ENCODE peak calls at places on chromosome 22, in five cellular contexts. E is stimulated activated CD8-positive, alpha-beta memory T cell treated with anti-CD3 and anti-CD28 coated beads, Interleukin-4, amount 100 ng/mL, for 1 hour; I is fibroblast of lung; J is activated T-cell treated with anti-CD3 and anti-CD28 coated beads for 1 hour; G is globus pallidus. S is an unnamed sample.

GRCh38 chr22:24424001-24424900 is 3.1 kb upstream of the ADORA2A start:
- DNase-seq in E (no peak), I (no peak), J (no peak), G (no peak), S (no peak)

GRCh38 chr22:29914165-29914564 is 31.2 kb downstream of the MTMR3 start:
- DNase-seq in E (no peak), I (peak), J (no peak), G (no peak), S (no peak)

GRCh38 chr22:20648306-20648903 is 125.5 kb upstream of the SERPIND1 start:
- DNase-seq in E (no peak), I (no peak), J (no peak), G (no peak), S (no peak)

GRCh38 chr22:45263790-45264269 is 20.9 kb upstream of the UPK3A start:
- DNase-seq in E (no peak), I (peak), J (no peak), G (peak), S (no peak)

GRCh38 chr22:32619614-32620426 is 145.2 kb downstream of the FBXO7 start:
- DNase-seq in E (no peak), I (peak), J (no peak), G (no peak), S (no peak)

GRCh38 chr22:46108564-46109473 is 41.5 kb upstream of the PPARA start:
- DNase-seq in E (no peak), I (peak), J (no peak), G (peak), S (no peak)

GRCh38 chr22:35230839-35231584 is 26.3 kb upstream of the HMGXB4 start:
- DNase-seq in E (no peak), I (no peak), J (no peak), G (no peak), S (no peak)

GRCh38 chr22:47613606-47614350 is 851.3 kb downstream of the TBC1D22A start:
- DNase-seq in E (no peak), I (no peak), J (no peak), G (no peak), S (no peak)

GRCh38 chr22:50684986-50685385 is 12.4 kb downstream of the SHANK3 start:
- DNase-seq in E (no peak), I (peak), J (no peak), G (no peak), S (no peak)

GRCh38 chr22:21068681-21069276 is 23.0 kb downstream of the LRRC74B start:
- DNase-seq in E (no peak), I (no peak), J (no peak), G (no peak), S (no peak)

GRCh38 chr22:49305215-49305965 is 522.3 kb downstream of the BRD1 start:
- DNase-seq in E (peak), I (no peak), J (peak), G (peak), S (no peak)

GRCh38 chr22:28034145-28034759 is 115.2 kb upstream of the PITPNB start:
- DNase-seq in E (no peak), I (no peak), J (no peak), G (no peak), S (no peak)

GRCh38 chr22:46902998-46903916 is 140.8 kb downstream of the TBC1D22A start:
- DNase-seq in E (no peak), I (no peak), J (no peak), G (no peak), S (no peak)

GRCh38 chr22:27405672-27406388 is 395.7 kb downstream of the MN1 start:
- DNase-seq in E (no peak), I (no peak), J (no peak), G (no peak), S (no peak)

GRCh38 chr22:42947211-42947990 is 67.5 kb downstream of the PACSIN2 start:
- DNase-seq in E (no peak), I (peak), J (no peak), G (no peak), S (no peak)

GRCh38 chr22:45159652-45160462 is 3.9 kb upstream of the NUP50 start:
- DNase-seq in E (no peak), I (peak), J (no peak), G (no peak), S (no peak)

GRCh38 chr22:28711820-28712777 is 29.5 kb downstream of the CHEK2 start:
- DNase-seq in E (no peak), I (peak), J (no peak), G (no peak), S (no peak)

GRCh38 chr22:45866398-45867117 is 110.4 kb downstream of the WNT7B start:
- DNase-seq in E (no peak), I (no peak), J (no peak), G (no peak), S (no peak)

GRCh38 chr22:24865508-24865907 is 59.5 kb downstream of the SGSM1 start:
- DNase-seq in E (no peak), I (no peak), J (no peak), G (no peak), S (no peak)

GRCh38 chr22:30909306-30909705 is 59.3 kb downstream of the MORC2 start:
- DNase-seq in E (no peak), I (no peak), J (no peak), G (no peak), S (no peak)

GRCh38 chr22:23216331-23217170 is 36.2 kb downstream of the BCR start:
- DNase-seq in E (no peak), I (no peak), J (peak), G (no peak), S (no peak)

GRCh38 chr22:24077416-24077815 is 66.3 kb downstream of the CABIN1 start:
- DNase-seq in E (no peak), I (no peak), J (no peak), G (no peak), S (no peak)

GRCh38 chr22:46611189-46611588 is 9.0 kb upstream of the GRAMD4 start:
- DNase-seq in E (no peak), I (no peak), J (no peak), G (no peak), S (no peak)

GRCh38 chr22:37410174-37411055 is 16.9 kb downstream of the ELFN2 start:
- DNase-seq in E (no peak), I (no peak), J (no peak), G (peak), S (no peak)